ENCODE peak calls at places on chromosome 15, in five cellular contexts. One of them, this sample, is unnamed.

GRCh38 chr15:67080900-67081431 is 15.6 kb downstream of the SMAD3 start:
- DNase-seq in K562: peak
- DNase-seq in HepG2: no peak
- DNase-seq in HCT116: no peak
- DNase-seq in GM12878: peak
- DNase-seq in this sample: no peak

GRCh38 chr15:43511012-43511885 is 6.2 kb upstream of the MAP1A start:
- DNase-seq in K562: peak
- DNase-seq in GM12878: no peak
- DNase-seq in HepG2: peak
- DNase-seq in HCT116: peak
- DNase-seq in this sample: peak

GRCh38 chr15:71125831-71126453 is 10.7 kb downstream of the THSD4 start:
- DNase-seq in K562: peak
- DNase-seq in HepG2: peak
- DNase-seq in GM12878: no peak
- DNase-seq in HCT116: no peak
- DNase-seq in this sample: peak

GRCh38 chr15:26967719-26968269 is 3.2 kb upstream of the GABRG3 start:
- DNase-seq in HCT116: no peak
- DNase-seq in K562: no peak
- DNase-seq in GM12878: no peak
- DNase-seq in HepG2: no peak
- DNase-seq in this sample: peak

GRCh38 chr15:66251065-66251789 is 2.3 kb downstream of the MEGF11 start:
- DNase-seq in K562: no peak
- DNase-seq in GM12878: no peak
- DNase-seq in HCT116: no peak
- DNase-seq in HepG2: no peak
- DNase-seq in this sample: no peak

GRCh38 chr15:75091814-75092213 is 68.4 kb downstream of the PPCDC start:
- DNase-seq in K562: no peak
- DNase-seq in HCT116: no peak
- DNase-seq in GM12878: peak
- DNase-seq in HepG2: no peak
- DNase-seq in this sample: no peak

GRCh38 chr15:30922469-30923311 is 19.0 kb downstream of the FAN1 start:
- DNase-seq in HepG2: peak
- DNase-seq in HCT116: peak
- DNase-seq in K562: no peak
- DNase-seq in GM12878: no peak
- DNase-seq in this sample: no peak

GRCh38 chr15:97168704-97169475 is 791.6 kb upstream of the ARRDC4 start:
- DNase-seq in HCT116: no peak
- DNase-seq in GM12878: no peak
- DNase-seq in K562: no peak
- DNase-seq in HepG2: no peak
- DNase-seq in this sample: no peak

GRCh38 chr15:95227235-95227634 is 995.9 kb downstream of the MCTP2 start:
- DNase-seq in HCT116: no peak
- DNase-seq in GM12878: no peak
- DNase-seq in HepG2: no peak
- DNase-seq in K562: no peak
- DNase-seq in this sample: no peak

GRCh38 chr15:88385078-88385700 is 82.0 kb downstream of the MRPL46 start:
- DNase-seq in K562: no peak
- DNase-seq in HepG2: no peak
- DNase-seq in HCT116: no peak
- DNase-seq in GM12878: no peak
- DNase-seq in this sample: no peak

GRCh38 chr15:87634361-87634760 is 622.2 kb downstream of the NTRK3 start:
- DNase-seq in HepG2: no peak
- DNase-seq in GM12878: no peak
- DNase-seq in HCT116: no peak
- DNase-seq in K562: no peak
- DNase-seq in this sample: no peak

GRCh38 chr15:83144771-83145170 is 37.3 kb downstream of the TM6SF1 start:
- DNase-seq in K562: no peak
- DNase-seq in HepG2: no peak
- DNase-seq in GM12878: no peak
- DNase-seq in HCT116: no peak
- DNase-seq in this sample: no peak

GRCh38 chr15:76198456-76199105 is 112.7 kb downstream of the ETFA start:
- DNase-seq in HCT116: no peak
- DNase-seq in K562: no peak
- DNase-seq in HepG2: no peak
- DNase-seq in GM12878: no peak
- DNase-seq in this sample: no peak

GRCh38 chr15:89512631-89513030 is 16.2 kb upstream of the RHCG start:
- DNase-seq in K562: no peak
- DNase-seq in HCT116: no peak
- DNase-seq in GM12878: no peak
- DNase-seq in HepG2: no peak
- DNase-seq in this sample: no peak
- TF ChIP-seq MAX in K562: no peak
- TF ChIP-seq MAX in HCT116: no peak
- TF ChIP-seq MAX in GM12878: no peak
- TF ChIP-seq MAX in HepG2: no peak
- TF ChIP-seq MAX in this sample: no peak

GRCh38 chr15:40010681-40011080 is 28.3 kb downstream of the SRP14 start:
- DNase-seq in GM12878: no peak
- DNase-seq in K562: no peak
- DNase-seq in HCT116: no peak
- DNase-seq in HepG2: no peak
- DNase-seq in this sample: peak

GRCh38 chr15:40006003-40006402 is 33.0 kb downstream of the SRP14 start:
- DNase-seq in GM12878: no peak
- DNase-seq in HCT116: no peak
- DNase-seq in K562: no peak
- DNase-seq in HepG2: no peak
- DNase-seq in this sample: no peak

GRCh38 chr15:40003491-40003916 is 35.5 kb downstream of the SRP14 start:
- DNase-seq in HCT116: no peak
- DNase-seq in GM12878: no peak
- DNase-seq in HepG2: peak
- DNase-seq in K562: no peak
- DNase-seq in this sample: no peak

GRCh38 chr15:40008061-40008460 is 30.9 kb downstream of the SRP14 start:
- DNase-seq in HCT116: no peak
- DNase-seq in K562: no peak
- DNase-seq in GM12878: no peak
- DNase-seq in HepG2: no peak
- DNase-seq in this sample: no peak

GRCh38 chr15:40006646-40007045 is 32.3 kb downstream of the SRP14 start:
- DNase-seq in HepG2: no peak
- DNase-seq in K562: no peak
- DNase-seq in GM12878: no peak
- DNase-seq in HCT116: no peak
- DNase-seq in this sample: no peak
- TF ChIP-seq YY1 in HepG2: no peak
- TF ChIP-seq YY1 in K562: no peak
- TF ChIP-seq YY1 in GM12878: no peak
- TF ChIP-seq YY1 in HCT116: no peak
- TF ChIP-seq YY1 in this sample: no peak

GRCh38 chr15:85479071-85479647 is 98.8 kb downstream of the AKAP13 start:
- DNase-seq in HepG2: no peak
- DNase-seq in GM12878: no peak
- DNase-seq in K562: no peak
- DNase-seq in HCT116: no peak
- DNase-seq in this sample: peak
- TF ChIP-seq MAX in HepG2: no peak
- TF ChIP-seq MAX in GM12878: no peak
- TF ChIP-seq MAX in K562: no peak
- TF ChIP-seq MAX in HCT116: no peak
- TF ChIP-seq MAX in this sample: no peak

DNA sequence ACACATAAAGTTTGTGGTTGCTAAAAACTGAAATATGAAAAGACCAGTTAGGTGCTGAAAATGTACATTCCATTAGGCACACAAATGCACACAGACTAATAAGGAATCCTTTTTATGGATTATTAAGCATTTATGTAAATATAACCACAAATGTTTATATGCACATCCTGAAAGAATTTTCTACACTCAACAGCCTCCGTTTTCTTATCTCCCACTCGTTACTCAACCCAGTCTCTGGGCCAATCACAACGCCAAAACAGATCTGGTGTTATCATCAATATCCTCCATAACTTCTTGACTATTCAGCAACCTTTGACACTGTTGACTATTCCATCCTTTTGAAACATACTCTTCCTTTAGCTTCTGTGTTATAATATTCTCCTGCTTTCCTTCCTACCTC is 136.4 kb downstream of the ATP8B4 start:
- DNase-seq in HepG2: no peak
- DNase-seq in HCT116: no peak
- DNase-seq in K562: no peak
- DNase-seq in GM12878: no peak
- DNase-seq in this sample: no peak
- TF ChIP-seq YY1 in HepG2: no peak
- TF ChIP-seq YY1 in HCT116: no peak
- TF ChIP-seq YY1 in K562: no peak
- TF ChIP-seq YY1 in GM12878: no peak
- TF ChIP-seq YY1 in this sample: no peak

This sample was measured in SK-N-SH.